ENCODE peak calls at places on chromosomes 5 and 9, in six cellular contexts. M is fibroblast of lung; A is activated CD8-positive, alpha-beta memory T cell treated with anti-CD3 and anti-CD28 coated beads for 48 hours; O is OCI-LY7; F is left ventricle myocardium inferior; D is neuronal stem cell. G is an unnamed sample.

GRCh38 chr5:123351315-123351714 is 71.9 kb downstream of the CEP120 start:
- DNase-seq in D (no peak), A (no peak), F (no peak), M (no peak), O (no peak), G (no peak)

GRCh38 chr5:80990971-80991370 is 30.8 kb downstream of the RASGRF2 start:
- DNase-seq in F (no peak), D (no peak), A (no peak), M (peak), O (no peak), G (no peak)

GRCh38 chr9:130820135-130820738 is 14.8 kb upstream of the ABL1 start:
- DNase-seq in M (no peak), D (no peak), O (no peak), A (no peak), F (no peak), G (no peak)

GRCh38 chr5:81895312-81895711 is 76.5 kb upstream of the ATG10 start:
- DNase-seq in A (no peak), O (no peak), F (no peak), M (no peak), D (no peak), G (no peak)

GRCh38 chr5:122500245-122501086 is 188.4 kb downstream of the SNCAIP start:
- DNase-seq in O (peak), A (no peak), F (no peak), M (peak), D (peak), G (peak)

GRCh38 chr9:71604197-71605063 is 163.9 kb downstream of the CEMIP2 start:
- DNase-seq in O (peak), A (peak), M (peak), F (peak), D (peak), G (peak)

GRCh38 chr5:146699729-146700430 is 178.7 kb downstream of the PPP2R2B start:
- DNase-seq in O (no peak), F (no peak), M (no peak), A (no peak), D (no peak), G (no peak)

GRCh38 chr9:133609311-133610098 is at the start of gene FAM163B:
- DNase-seq in O (no peak), D (peak), A (no peak), F (peak), M (peak), G (peak)

GRCh38 chr5:120610145-120610544 is 146.0 kb downstream of the PRR16 start:
- DNase-seq in M (no peak), O (no peak), A (no peak), F (no peak), D (no peak), G (no peak)

GRCh38 chr5:25862276-25862675 is 1176.1 kb downstream of the CDH9 start:
- DNase-seq in F (no peak), M (no peak), D (no peak), O (no peak), A (no peak), G (no peak)

GRCh38 chr5:159826351-159827222 is 89.7 kb upstream of the ADRA1B start:
- DNase-seq in O (peak), D (no peak), F (no peak), A (no peak), M (peak), G (peak)